ENCODE peak calls at places on chromosomes 16 and 17, in six cellular contexts. One of them, this sample, is unnamed.

GRCh38 chr16:23058576-23058975 is 90.7 kb downstream of the USP31 start:
- DNase-seq in fibroblast of mammary gland: no peak
- DNase-seq in non-pigmented ciliary epithelial cell: no peak
- DNase-seq in germinal center: no peak
- DNase-seq in SHP77 treated with DMSO at 0.1 percent for 48 hours: no peak
- DNase-seq in NB4: no peak
- DNase-seq in this sample: no peak

GRCh38 chr16:83830769-83831450 is 23.1 kb downstream of the HSBP1 start:
- DNase-seq in germinal center: no peak
- DNase-seq in NB4: no peak
- DNase-seq in fibroblast of mammary gland: no peak
- DNase-seq in non-pigmented ciliary epithelial cell: no peak
- DNase-seq in SHP77 treated with DMSO at 0.1 percent for 48 hours: no peak
- DNase-seq in this sample: no peak

GRCh38 chr17:16986391-16986790 is 14.5 kb upstream of the TNFRSF13B start:
- DNase-seq in SHP77 treated with DMSO at 0.1 percent for 48 hours: no peak
- DNase-seq in non-pigmented ciliary epithelial cell: no peak
- DNase-seq in germinal center: no peak
- DNase-seq in NB4: no peak
- DNase-seq in fibroblast of mammary gland: peak; percentile 15
- DNase-seq in this sample: no peak

GRCh38 chr17:48037036-48037881 is at the start of gene COPZ2:
- DNase-seq in germinal center: peak; percentile 82
- DNase-seq in fibroblast of mammary gland: peak; percentile 57
- DNase-seq in NB4: no peak
- DNase-seq in non-pigmented ciliary epithelial cell: no peak
- DNase-seq in SHP77 treated with DMSO at 0.1 percent for 48 hours: no peak
- DNase-seq in this sample: no peak

GRCh38 chr17:13996758-13997157 is 72.5 kb upstream of the COX10 start:
- DNase-seq in non-pigmented ciliary epithelial cell: no peak
- DNase-seq in fibroblast of mammary gland: no peak
- DNase-seq in SHP77 treated with DMSO at 0.1 percent for 48 hours: no peak
- DNase-seq in NB4: no peak
- DNase-seq in germinal center: no peak
- DNase-seq in this sample: no peak

GRCh38 chr17:45131616-45132301 is 556 bp downstream of the PLCD3 start:
- DNase-seq in non-pigmented ciliary epithelial cell: no peak
- DNase-seq in NB4: peak; percentile 63
- DNase-seq in germinal center: peak; percentile 49
- DNase-seq in fibroblast of mammary gland: no peak
- DNase-seq in SHP77 treated with DMSO at 0.1 percent for 48 hours: no peak
- DNase-seq in this sample: peak; percentile 27

GRCh38 chr16:10834130-10834529 is 15.5 kb upstream of the TVP23A start:
- DNase-seq in fibroblast of mammary gland: no peak
- DNase-seq in NB4: no peak
- DNase-seq in germinal center: no peak
- DNase-seq in SHP77 treated with DMSO at 0.1 percent for 48 hours: no peak
- DNase-seq in non-pigmented ciliary epithelial cell: no peak
- DNase-seq in this sample: no peak

GRCh38 chr17:38960402-38960801 is 6.8 kb downstream of the FBXO47 start:
- DNase-seq in NB4: no peak
- DNase-seq in fibroblast of mammary gland: no peak
- DNase-seq in non-pigmented ciliary epithelial cell: no peak
- DNase-seq in germinal center: no peak
- DNase-seq in SHP77 treated with DMSO at 0.1 percent for 48 hours: no peak
- DNase-seq in this sample: no peak

GRCh38 chr17:49393491-49394255 is 21.0 kb downstream of the PHB1 start:
- DNase-seq in NB4: peak; percentile 49
- DNase-seq in SHP77 treated with DMSO at 0.1 percent for 48 hours: no peak
- DNase-seq in fibroblast of mammary gland: no peak
- DNase-seq in non-pigmented ciliary epithelial cell: no peak
- DNase-seq in germinal center: no peak
- DNase-seq in this sample: no peak

GRCh38 chr16:27639588-27640276 is 89.8 kb downstream of the KATNIP start:
- DNase-seq in NB4: peak; percentile 64
- DNase-seq in germinal center: peak; percentile 52
- DNase-seq in fibroblast of mammary gland: peak; percentile 63
- DNase-seq in non-pigmented ciliary epithelial cell: peak; percentile 31
- DNase-seq in SHP77 treated with DMSO at 0.1 percent for 48 hours: peak; percentile 2
- DNase-seq in this sample: peak; percentile 14

GRCh38 chr17:8991514-8992285 is 26.2 kb upstream of the PIK3R5 start:
- DNase-seq in non-pigmented ciliary epithelial cell: peak; percentile 10
- DNase-seq in fibroblast of mammary gland: peak; percentile 66
- DNase-seq in germinal center: peak; percentile 61
- DNase-seq in SHP77 treated with DMSO at 0.1 percent for 48 hours: no peak
- DNase-seq in NB4: peak; percentile 69
- DNase-seq in this sample: no peak

GRCh38 chr17:78820841-78821240 is 19.8 kb downstream of the USP36 start:
- DNase-seq in NB4: no peak
- DNase-seq in fibroblast of mammary gland: no peak
- DNase-seq in non-pigmented ciliary epithelial cell: no peak
- DNase-seq in SHP77 treated with DMSO at 0.1 percent for 48 hours: no peak
- DNase-seq in germinal center: no peak
- DNase-seq in this sample: no peak

GRCh38 chr17:81434681-81435417 is 39.6 kb downstream of the BAHCC1 start:
- DNase-seq in non-pigmented ciliary epithelial cell: no peak
- DNase-seq in NB4: no peak
- DNase-seq in SHP77 treated with DMSO at 0.1 percent for 48 hours: no peak
- DNase-seq in fibroblast of mammary gland: no peak
- DNase-seq in germinal center: no peak
- DNase-seq in this sample: no peak

GRCh38 chr17:39177256-39177655 is 11.3 kb upstream of the ARL5C start:
- DNase-seq in germinal center: no peak
- DNase-seq in fibroblast of mammary gland: peak; percentile 38
- DNase-seq in non-pigmented ciliary epithelial cell: no peak
- DNase-seq in SHP77 treated with DMSO at 0.1 percent for 48 hours: no peak
- DNase-seq in NB4: peak; percentile 68
- DNase-seq in this sample: no peak

GRCh38 chr17:79218825-79219200 is 144.2 kb downstream of the ENGASE start:
- DNase-seq in fibroblast of mammary gland: no peak
- DNase-seq in germinal center: no peak
- DNase-seq in SHP77 treated with DMSO at 0.1 percent for 48 hours: no peak
- DNase-seq in NB4: no peak
- DNase-seq in non-pigmented ciliary epithelial cell: no peak
- DNase-seq in this sample: no peak

GRCh38 chr17:17191346-17191792 is 14.8 kb downstream of the PLD6 start:
- DNase-seq in germinal center: no peak
- DNase-seq in SHP77 treated with DMSO at 0.1 percent for 48 hours: no peak
- DNase-seq in NB4: no peak
- DNase-seq in fibroblast of mammary gland: peak; percentile 60
- DNase-seq in non-pigmented ciliary epithelial cell: peak; percentile 68
- DNase-seq in this sample: no peak

GRCh38 chr17:19645608-19646250 is 2.8 kb upstream of the ALDH3A2 start:
- DNase-seq in germinal center: peak; percentile 64
- DNase-seq in non-pigmented ciliary epithelial cell: no peak
- DNase-seq in NB4: peak; percentile 78
- DNase-seq in fibroblast of mammary gland: peak; percentile 30
- DNase-seq in SHP77 treated with DMSO at 0.1 percent for 48 hours: peak; percentile 30
- DNase-seq in this sample: no peak

This sample was measured in NCI-H510A.